ENCODE peak calls at places on chromosomes 4 and X, in five cellular contexts. R is sigmoid colon, X is kidney, G is right lobe of liver, W is astrocyte. Y is an unnamed sample.

GRCh38 chr4:164648151-164648848 is 105.6 kb upstream of the SMIM31 start:
- DNase-seq in R (no peak), X (no peak), G (no peak), W (peak; percentile 93), Y (no peak)

GRCh38 chr4:120049732-120050494 is 16.7 kb downstream of the MAD2L1 start:
- DNase-seq in R (peak; percentile 93), X (peak; percentile 54), G (no peak), W (peak; percentile 78), Y (peak; percentile 79)

GRCh38 chr4:151921811-151922210 is 161.0 kb upstream of the GATB start:
- DNase-seq in R (no peak), X (no peak), G (no peak), W (peak; percentile 47), Y (no peak)

GRCh38 chrX:25158635-25159034 is 142.9 kb upstream of the ARX start:
- DNase-seq in R (no peak), X (no peak), G (no peak), W (peak; percentile 55), Y (no peak)

GRCh38 chrX:50579955-50580354 is 109.3 kb upstream of the DGKK start:
- DNase-seq in R (no peak), X (no peak), G (no peak), W (peak; percentile 22), Y (peak; percentile 8)

GRCh38 chr4:168440442-168441264 is 39.6 kb downstream of the DDX60L start:
- DNase-seq in R (no peak), X (no peak), G (no peak), W (peak; percentile 73), Y (no peak)

GRCh38 chr4:26491449-26492170 is 1.3 kb upstream of the CCKAR start:
- DNase-seq in R (no peak), X (no peak), G (no peak), W (no peak), Y (no peak)

GRCh38 chr4:100189820-100190642 is at the start of gene DDIT4L:
- DNase-seq in R (peak; percentile 73), X (peak; percentile 79), G (peak; percentile 58), W (peak; percentile 21), Y (no peak)

GRCh38 chr4:169404959-169405358 is 134.2 kb upstream of the SH3RF1 start:
- DNase-seq in R (no peak), X (no peak), G (no peak), W (no peak), Y (no peak)

GRCh38 chr4:88457307-88458090 is 580 bp downstream of the HERC5 start:
- DNase-seq in R (peak; percentile 77), X (peak; percentile 84), G (peak; percentile 67), W (peak; percentile 8), Y (no peak)

GRCh38 chrX:139126493-139126892 is 404.0 kb upstream of the F9 start:
- DNase-seq in R (no peak), X (no peak), G (no peak), W (no peak), Y (no peak)

GRCh38 chr4:2820216-2820982 is 23.2 kb upstream of the ADD1 start:
- DNase-seq in R (no peak), X (peak; percentile 57), G (peak; percentile 45), W (no peak), Y (no peak)

GRCh38 chrX:24260827-24261550 is 52.9 kb downstream of the SUPT20HL2 start:
- DNase-seq in R (peak; percentile 81), X (peak; percentile 67), G (no peak), W (peak; percentile 31), Y (no peak)

GRCh38 chrX:114162068-114162735 is 421.7 kb upstream of the HTR2C start:
- DNase-seq in R (no peak), X (no peak), G (no peak), W (no peak), Y (no peak)

GRCh38 chrX:49958727-49959126 is 36.3 kb downstream of the CLCN5 start:
- DNase-seq in R (no peak), X (no peak), G (no peak), W (no peak), Y (no peak)

GRCh38 chrX:345020-345925 is 26.7 kb upstream of the GTPBP6 start:
- DNase-seq in R (peak; percentile 52), X (peak; percentile 73), G (peak; percentile 39), W (no peak), Y (no peak)

GRCh38 chr4:107699466-107700206 is 20.4 kb downstream of the PAPSS1 start:
- DNase-seq in R (no peak), X (no peak), G (no peak), W (peak; percentile 38), Y (no peak)
- TF ChIP-seq CTCF in R (no peak), X (no peak), G (no peak), W (no peak), Y (no peak)

GRCh38 chr4:4519296-4519898 is 22.5 kb downstream of the STX18 start:
- DNase-seq in R (no peak), X (no peak), G (no peak), W (no peak), Y (no peak)

GRCh38 chr4:4521767-4522166 is 20.1 kb downstream of the STX18 start:
- DNase-seq in R (no peak), X (no peak), G (no peak), W (no peak), Y (no peak)

GRCh38 chr4:4521069-4521468 is 20.8 kb downstream of the STX18 start:
- DNase-seq in R (no peak), X (no peak), G (no peak), W (no peak), Y (no peak)

GRCh38 chr4:4526401-4526800 is 15.4 kb downstream of the STX18 start:
- DNase-seq in R (no peak), X (no peak), G (no peak), W (no peak), Y (no peak)

GRCh38 chr4:4524364-4524763 is 17.5 kb downstream of the STX18 start:
- DNase-seq in R (no peak), X (no peak), G (no peak), W (no peak), Y (no peak)
- TF ChIP-seq CTCF in R (no peak), X (no peak), G (no peak), W (no peak), Y (no peak)

DNA sequence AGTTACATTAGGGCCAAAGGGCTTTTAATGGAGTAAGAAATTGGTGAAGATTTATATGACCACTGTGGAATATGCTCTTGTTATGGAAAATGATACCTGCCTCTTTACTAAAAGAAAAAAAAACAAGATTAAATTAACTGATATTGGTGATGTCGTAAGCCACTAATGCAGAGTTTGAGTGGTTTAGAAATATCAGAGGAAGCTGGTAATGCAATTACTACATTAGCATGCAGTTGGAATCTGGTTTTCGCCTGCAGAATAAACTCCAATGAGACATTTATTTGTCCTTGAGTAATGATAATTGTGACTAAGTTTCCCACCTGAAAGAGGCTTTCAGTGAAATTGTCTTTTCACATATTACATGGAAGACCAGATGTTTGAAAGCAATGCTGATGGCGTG is 598.0 kb downstream of the GALNTL6 start:
- DNase-seq in R (no peak), X (no peak), G (no peak), W (no peak), Y (no peak)
- TF ChIP-seq CTCF in R (no peak), X (no peak), G (no peak), W (no peak), Y (no peak)

GRCh38 chrX:88990882-88991582 is 244.0 kb downstream of the CPXCR1 start:
- DNase-seq in R (no peak), X (no peak), G (no peak), W (no peak), Y (no peak)
- TF ChIP-seq CTCF in R (no peak), X (no peak), G (no peak), W (no peak), Y (no peak)

DNA sequence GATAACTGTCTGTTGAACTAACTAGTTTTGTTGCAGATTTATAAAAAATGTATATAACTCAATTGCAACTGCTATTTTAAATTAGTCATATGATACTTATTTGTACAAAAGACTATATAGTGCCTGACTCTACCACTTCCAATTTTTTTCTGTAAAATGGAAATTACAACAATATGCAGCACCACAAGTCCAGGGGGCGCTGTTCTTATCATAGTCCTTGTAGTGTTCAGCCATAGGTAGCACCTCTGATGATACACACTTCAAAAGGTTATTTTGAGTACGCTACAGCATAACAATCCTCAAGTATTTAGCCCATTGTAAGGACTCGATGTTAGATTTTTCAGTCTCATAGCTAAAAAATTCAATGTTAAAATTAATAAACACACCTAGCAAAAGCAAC is 174.9 kb downstream of the CORIN start:
- DNase-seq in R (no peak), X (no peak), G (no peak), W (no peak), Y (no peak)
- TF ChIP-seq CTCF in R (no peak), X (no peak), G (peak; percentile 32), W (no peak), Y (peak; percentile 23)

DNA sequence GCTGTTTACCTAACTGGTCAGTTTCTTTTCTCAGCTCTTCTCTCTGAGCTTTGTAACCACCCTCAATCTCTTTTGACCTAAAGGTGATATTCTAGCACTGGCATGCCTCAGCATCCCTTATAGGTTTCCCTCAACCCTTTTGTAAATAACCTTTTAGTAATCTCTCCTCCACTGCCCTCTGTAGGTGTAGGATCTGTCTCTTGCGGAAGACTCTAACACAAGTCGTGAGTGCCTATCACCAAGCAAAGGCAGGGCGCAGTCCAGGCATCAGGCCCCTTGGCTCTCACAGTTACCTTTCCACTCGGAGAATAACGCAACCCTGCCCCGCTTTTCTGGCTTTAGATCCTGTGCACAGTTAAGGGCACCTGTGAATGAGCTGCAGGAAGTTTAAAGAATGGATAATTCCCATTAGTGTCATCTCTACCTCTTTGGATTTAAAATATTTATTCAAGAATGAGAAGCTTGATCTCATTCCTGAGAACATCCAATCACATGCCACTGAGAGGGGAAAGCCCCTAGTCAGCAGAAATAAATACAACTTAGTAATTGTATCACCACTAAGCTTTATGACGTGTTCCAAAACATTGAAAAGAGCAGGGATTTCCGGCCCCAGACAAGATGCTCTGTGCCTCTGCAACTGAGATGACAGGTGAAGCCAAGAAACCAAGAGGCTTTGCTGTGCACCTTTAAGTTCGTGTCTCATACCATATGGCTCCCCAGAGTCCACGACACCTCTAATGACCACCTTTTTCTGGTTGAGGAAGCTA is 58.8 kb downstream of the SPINK2 start:
- DNase-seq in R (no peak), X (no peak), G (no peak), W (no peak), Y (no peak)
- TF ChIP-seq CTCF in R (no peak), X (no peak), G (no peak), W (no peak), Y (no peak)

GRCh38 chr4:35934370-35934981 is 309.8 kb downstream of the ARAP2 start:
- DNase-seq in R (no peak), X (no peak), G (no peak), W (peak; percentile 3), Y (no peak)
- TF ChIP-seq CTCF in R (peak; percentile 48), X (peak; percentile 40), G (peak; percentile 70), W (peak; percentile 51), Y (peak; percentile 30)

DNA sequence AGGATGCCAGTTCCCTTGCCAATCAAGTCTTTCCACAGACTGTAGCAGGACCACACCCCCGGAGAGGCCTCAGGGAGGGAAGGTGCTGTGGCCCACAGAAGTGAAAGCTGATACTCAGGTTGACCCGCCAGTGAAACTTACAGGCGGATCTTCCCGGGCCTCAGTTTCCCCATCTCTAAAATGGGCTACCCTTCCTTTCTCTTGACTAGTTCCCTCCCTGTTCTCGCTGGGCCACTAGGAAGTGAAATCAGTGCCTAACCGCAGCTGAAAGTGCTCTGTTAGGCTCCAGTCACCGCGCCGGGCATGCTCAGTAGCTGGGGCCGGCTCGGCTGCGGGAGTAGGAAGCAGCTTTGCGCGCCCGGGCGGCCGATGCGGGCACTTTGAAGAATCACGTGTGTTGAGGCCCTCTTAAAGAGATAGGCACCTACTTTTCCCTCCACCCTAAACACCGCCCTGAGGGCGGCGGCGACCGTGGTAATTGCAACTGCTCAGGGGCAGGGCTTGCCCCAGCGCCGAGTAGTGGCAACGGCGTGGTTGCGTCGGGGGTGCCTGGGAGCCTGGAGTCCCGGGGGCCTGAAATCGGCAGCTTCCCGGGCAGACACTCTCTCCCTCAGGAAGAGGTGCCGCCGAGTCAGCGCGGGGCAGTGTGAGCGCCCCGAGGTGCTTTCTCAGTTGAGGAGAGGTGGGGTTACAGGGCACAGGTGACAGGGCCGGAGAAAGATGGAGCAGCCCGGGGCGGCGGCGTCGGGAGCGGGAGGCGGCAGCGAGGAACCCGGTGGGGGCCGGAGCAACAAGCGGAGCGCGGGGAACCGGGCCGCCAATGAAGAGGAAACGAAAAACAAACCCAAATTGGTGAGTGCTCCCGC is at the start of gene DIAPH2:
- DNase-seq in R (peak; percentile 85), X (peak; percentile 86), G (peak; percentile 89), W (peak; percentile 69), Y (no peak)
- TF ChIP-seq CTCF in R (no peak), X (no peak), G (peak; percentile 23), W (no peak), Y (no peak)